ENCODE peak calls at places on chromosomes 11 and 22, in six cellular contexts. C is fibroblast of lung, F is psoas muscle, A is neuronal stem cell, S is Caco-2, B is prostate gland. I is an unnamed sample. For H3K4me1, the result is how much of the 10 kb centered on the place peaks cover.

GRCh38 chr11:131681875-131682274 is 311.5 kb downstream of the NTM start:
- DNase-seq in S (no peak), F (no peak), B (no peak), A (no peak), C (no peak), I (no peak)

GRCh38 chr11:116193321-116194114 is 579.3 kb downstream of the BUD13 start:
- DNase-seq in A (peak), F (no peak), B (peak), S (peak), C (peak), I (peak)

GRCh38 chr11:87430821-87431220 is 393.1 kb downstream of the TMEM135 start:
- DNase-seq in F (no peak), A (no peak), B (no peak), C (no peak), S (no peak), I (no peak)

GRCh38 chr11:414333-414857 is 404 bp downstream of the SIGIRR start:
- DNase-seq in A (no peak), F (peak), C (no peak), S (no peak), B (no peak), I (no peak)

GRCh38 chr22:30228509-30229359 is 17.8 kb downstream of the LIF start:
- DNase-seq in F (no peak), B (no peak), S (no peak), C (peak), A (no peak), I (peak)

GRCh38 chr11:117815262-117815803 is 9.2 kb downstream of the FXYD2 start:
- DNase-seq in C (no peak), S (no peak), B (no peak), F (peak), A (no peak), I (no peak)

GRCh38 chr11:74366576-74366975 is 31.7 kb downstream of the PGM2L1 start:
- DNase-seq in S (peak), F (no peak), A (peak), B (no peak), C (peak), I (peak)

GRCh38 chr11:7892059-7892699 is 38.9 kb downstream of the OR10A6 start:
- DNase-seq in S (no peak), A (no peak), C (peak), B (no peak), F (no peak), I (no peak)

GRCh38 chr11:102831128-102831708 is 12.2 kb downstream of the MMP3 start:
- DNase-seq in F (peak), B (peak), A (no peak), C (peak), S (no peak), I (no peak)

GRCh38 chr22:30435674-30436126 is 10.1 kb downstream of the MTFP1 start:
- DNase-seq in S (no peak), F (peak), A (no peak), C (no peak), B (no peak), I (peak)

GRCh38 chr11:76629133-76629852 is 41.3 kb downstream of the LRRC32 start:
- DNase-seq in S (no peak), C (peak), A (no peak), B (no peak), F (peak), I (no peak)

GRCh38 chr11:126718319-126718718 is 282.3 kb downstream of the KIRREL3 start:
- DNase-seq in S (no peak), F (no peak), A (no peak), C (no peak), B (no peak), I (no peak)

GRCh38 chr11:104992781-104993180 is 24.4 kb upstream of the CASP4 start:
- DNase-seq in S (no peak), C (no peak), F (no peak), B (no peak), A (no peak), I (no peak)

GRCh38 chr11:130719516-130719915 is 196.8 kb downstream of the SNX19 start:
- DNase-seq in C (peak), A (no peak), S (no peak), F (no peak), B (no peak), I (no peak)

GRCh38 chr11:39570526-39570925 is 1888.9 kb downstream of the LRRC4C start:
- DNase-seq in S (no peak), C (peak), B (no peak), F (no peak), A (no peak), I (no peak)

GRCh38 chr11:113855803-113856202 is 19.6 kb downstream of the USP28 start:
- DNase-seq in C (no peak), A (no peak), F (no peak), B (no peak), S (no peak), I (no peak)

GRCh38 chr11:113856966-113857759 is 18.2 kb downstream of the USP28 start:
- DNase-seq in A (no peak), S (no peak), F (no peak), B (no peak), C (no peak), I (no peak)

GRCh38 chr11:113864410-113864809 is 11.0 kb downstream of the USP28 start:
- DNase-seq in F (no peak), A (no peak), C (no peak), B (no peak), S (no peak), I (no peak)

GRCh38 chr11:113862430-113862829 is 12.9 kb downstream of the USP28 start:
- DNase-seq in S (peak), B (no peak), F (no peak), A (no peak), C (peak), I (no peak)

DNA sequence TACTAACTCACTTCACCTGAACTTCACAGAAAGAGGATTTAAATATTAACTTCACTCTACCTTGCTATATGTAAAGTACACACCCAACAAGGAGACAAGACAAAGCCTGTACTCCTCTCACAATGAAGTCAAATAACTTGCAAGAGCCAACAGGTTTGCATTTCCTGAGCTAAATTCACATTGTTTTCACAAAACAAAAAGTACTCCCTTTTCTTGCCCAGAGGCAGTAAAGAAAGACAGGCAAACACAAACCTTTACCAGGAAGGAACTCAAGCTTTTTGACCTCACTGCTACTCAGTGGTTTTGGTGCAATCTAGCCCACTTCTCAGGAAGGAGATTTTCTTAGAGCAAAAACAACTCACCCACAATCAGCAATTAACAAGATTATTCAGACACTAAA is 15.7 kb downstream of the USP28 start:
- DNase-seq in C (no peak), A (no peak), S (no peak), F (no peak), B (peak), I (no peak)
- H3K4me1 ChIP-seq in C (under half), A (under half), S (under half), F (under half), B (under half), I (under half)

GRCh38 chr22:43532301-43533050 is 120.7 kb downstream of the MPPED1 start:
- DNase-seq in B (no peak), C (no peak), F (no peak), A (no peak), S (no peak), I (no peak)
- H3K4me3 ChIP-seq in B (no peak), C (no peak), F (no peak), A (no peak), S (no peak), I (no peak)

GRCh38 chr22:50282361-50283144 is 12.4 kb upstream of the MAPK11 start:
- DNase-seq in A (no peak), B (peak), C (peak), F (no peak), S (peak), I (no peak)
- H3K4me1 ChIP-seq in A (under half), B (under half), C (under half), F (under half), S (under half), I (under half)

GRCh38 chr11:67409261-67409666 is 5.4 kb downstream of the TBC1D10C start:
- DNase-seq in F (no peak), B (no peak), S (no peak), A (no peak), C (no peak), I (no peak)
- H3K4me3 ChIP-seq in F (no peak), B (no peak), S (no peak), A (no peak), C (no peak), I (no peak)

DNA sequence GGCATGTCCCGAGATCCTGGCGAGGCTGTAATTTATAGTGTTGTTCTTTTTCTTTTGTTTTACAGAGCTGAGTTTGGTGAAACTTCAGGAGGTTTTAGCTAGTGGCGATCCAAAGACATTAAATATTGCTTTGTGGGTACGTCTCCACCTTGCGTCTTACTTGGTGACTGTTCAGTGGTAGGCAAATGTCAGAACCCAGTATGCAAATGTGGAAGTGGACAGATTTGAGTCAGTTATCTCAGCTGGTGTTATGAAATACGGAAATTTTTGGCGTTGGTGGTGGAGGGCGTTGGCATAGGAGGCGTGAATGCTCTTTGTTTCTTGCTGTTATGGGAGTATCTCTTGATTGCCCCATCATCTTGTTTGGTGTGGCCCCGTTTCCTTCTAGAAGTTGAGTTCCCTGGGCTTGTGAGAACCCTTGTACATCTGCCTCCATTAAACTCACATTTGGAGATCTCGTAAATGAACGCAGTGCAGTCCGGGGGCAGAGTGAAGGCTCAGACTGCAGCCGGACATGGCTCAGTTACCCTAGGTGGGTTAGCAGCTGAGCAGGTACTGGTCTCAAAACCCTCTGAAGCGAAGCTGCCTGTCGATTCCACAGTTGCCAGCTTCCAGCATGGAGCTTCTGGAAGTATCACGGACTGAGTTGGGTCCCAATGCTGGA is 39.9 kb downstream of the PTPRJ start:
- DNase-seq in S (no peak), C (no peak), B (no peak), F (no peak), A (no peak), I (no peak)
- H3K4me1 ChIP-seq in S (under half), C (under half), B (under half), F (under half), A (under half), I (under half)